ENCODE peak calls at places on chromosome 2, in seven cellular contexts. A is DND-41, S is heart left ventricle, W is A549, Q is KG1, M is kidney glomerular epithelial cell, B is A172. E is an unnamed sample.

GRCh38 chr2:10079931-10080535 is at the start of gene CYS1:
- DNase-seq in A (no peak), M (no peak), Q (no peak), S (no peak), B (no peak), W (peak), E (no peak)

GRCh38 chr2:197871780-197872456 is 67.5 kb downstream of the PLCL1 start:
- DNase-seq in B (no peak), M (no peak), Q (no peak), A (no peak), S (no peak), W (no peak), E (no peak)

GRCh38 chr2:216206821-216207220 is 97.7 kb downstream of the XRCC5 start:
- DNase-seq in A (no peak), Q (no peak), W (no peak), B (no peak), S (no peak), M (no peak), E (no peak)

GRCh38 chr2:30265441-30266015 is 34.2 kb downstream of the LBH start:
- DNase-seq in A (no peak), S (no peak), M (no peak), Q (no peak), B (no peak), W (no peak), E (no peak)

GRCh38 chr2:105904938-105905337 is 160.2 kb downstream of the NCK2 start:
- DNase-seq in Q (no peak), B (no peak), M (no peak), A (no peak), W (no peak), S (no peak), E (no peak)

GRCh38 chr2:18788590-18788989 is 199.2 kb upstream of the NT5C1B start:
- DNase-seq in M (peak), B (peak), S (no peak), Q (no peak), A (no peak), W (no peak), E (no peak)

GRCh38 chr2:42456126-42456839 is 37.5 kb downstream of the KCNG3 start:
- DNase-seq in S (no peak), B (no peak), Q (no peak), A (no peak), M (no peak), W (no peak), E (no peak)

GRCh38 chr2:236536727-236537398 is 32.8 kb upstream of the ACKR3 start:
- DNase-seq in S (no peak), W (no peak), A (peak), M (no peak), Q (peak), B (no peak), E (peak)

GRCh38 chr2:61471905-61472805 is 1.3 kb upstream of the USP34 start:
- DNase-seq in S (no peak), A (peak), B (peak), W (peak), M (peak), Q (no peak), E (no peak)

GRCh38 chr2:226828164-226828563 is 7.7 kb upstream of the RHBDD1 start:
- DNase-seq in M (no peak), Q (no peak), B (no peak), A (no peak), S (no peak), W (no peak), E (no peak)

GRCh38 chr2:5176764-5177163 is 515.4 kb upstream of the SOX11 start:
- DNase-seq in Q (no peak), B (peak), S (no peak), M (no peak), W (no peak), A (no peak), E (no peak)

GRCh38 chr2:54704688-54705605 is 18.5 kb upstream of the EML6 start:
- DNase-seq in A (no peak), S (no peak), Q (no peak), M (peak), W (peak), B (peak), E (peak)

GRCh38 chr2:86785456-86785855 is 5.3 kb downstream of the CD8A start:
- DNase-seq in S (no peak), W (no peak), M (no peak), B (no peak), Q (no peak), A (no peak), E (no peak)